ENCODE peak calls at places on chromosomes 16 and 17, in ten cellular contexts. Z is LHCN-M2, G is HAP-1, K is HTR-8/SVneo, W is endodermal cell, M is T-helper 17 cell, Q is lower leg skin, N is pulmonary artery endothelial cell, F is activated T-cell treated with anti-CD3 and anti-CD28 coated beads for 1 hour, L is putamen. Y is an unnamed sample.

GRCh38 chr16:10181196-10182162 is 749 bp downstream of the GRIN2A start:
- DNase-seq in L (peak), G (peak), Z (no peak), N (peak), K (peak), F (no peak), M (peak), Q (peak), W (peak), Y (no peak)

GRCh38 chr16:73228649-73229048 is 180.7 kb upstream of the ZFHX3 start:
- DNase-seq in W (no peak), L (no peak), K (no peak), N (peak), G (no peak), M (no peak), Q (no peak), F (no peak), Z (peak), Y (no peak)

GRCh38 chr16:89491974-89492687 is 1.8 kb upstream of the ANKRD11 start:
- DNase-seq in Z (no peak), L (no peak), K (no peak), N (no peak), F (no peak), W (no peak), Q (no peak), G (no peak), M (no peak), Y (no peak)

GRCh38 chr17:37259030-37259735 is 116.6 kb upstream of the C17orf78 start:
- DNase-seq in Q (no peak), W (no peak), G (no peak), N (no peak), F (no peak), M (no peak), Z (peak), K (no peak), L (no peak), Y (no peak)

GRCh38 chr16:48381201-48381600 is 4.0 kb downstream of the SIAH1 start:
- DNase-seq in L (no peak), M (no peak), G (no peak), N (no peak), Q (no peak), F (no peak), Z (no peak), K (no peak), W (no peak), Y (no peak)

GRCh38 chr17:57528084-57528451 is 217.0 kb downstream of the CCDC182 start:
- DNase-seq in L (no peak), Z (no peak), Q (no peak), W (no peak), M (no peak), K (no peak), N (no peak), G (peak), F (no peak), Y (no peak)

GRCh38 chr17:63693411-63694113 is 6.4 kb downstream of the LIMD2 start:
- DNase-seq in M (no peak), G (no peak), Z (no peak), K (no peak), N (no peak), L (no peak), W (peak), Q (no peak), F (no peak), Y (no peak)

GRCh38 chr16:25299792-25300590 is 42.3 kb upstream of the ZKSCAN2 start:
- DNase-seq in K (no peak), G (no peak), W (no peak), Q (no peak), M (no peak), Z (no peak), N (no peak), L (no peak), F (no peak), Y (no peak)

GRCh38 chr16:8863594-8864424 is 5.0 kb downstream of the CARHSP1 start:
- DNase-seq in M (no peak), Z (no peak), W (peak), Q (no peak), G (peak), K (no peak), F (no peak), N (no peak), L (peak), Y (no peak)

GRCh38 chr17:5563451-5563850 is 20.9 kb downstream of the NLRP1 start:
- DNase-seq in F (no peak), Z (peak), K (no peak), G (no peak), M (no peak), L (no peak), N (no peak), W (no peak), Q (no peak), Y (no peak)

GRCh38 chr16:79589495-79590134 is 10.9 kb downstream of the MAF start:
- DNase-seq in W (peak), N (no peak), Z (no peak), L (no peak), G (no peak), Q (no peak), F (no peak), M (no peak), K (no peak), Y (no peak)

GRCh38 chr16:89544713-89545043 is 15.8 kb upstream of the RPL13 start:
- DNase-seq in M (no peak), W (no peak), Z (no peak), G (no peak), Q (no peak), K (no peak), F (no peak), L (no peak), N (no peak), Y (no peak)

GRCh38 chr16:17068524-17068923 is 402.2 kb downstream of the XYLT1 start:
- DNase-seq in M (no peak), G (no peak), L (no peak), W (no peak), N (no peak), Q (no peak), F (no peak), K (no peak), Z (no peak), Y (no peak)

GRCh38 chr17:2849327-2849670 is 53.1 kb downstream of the RAP1GAP2 start:
- DNase-seq in G (no peak), W (peak), M (no peak), N (no peak), F (no peak), Q (no peak), Z (no peak), K (no peak), L (no peak), Y (no peak)

GRCh38 chr16:70589998-70590471 is 56.3 kb upstream of the IL34 start:
- DNase-seq in W (no peak), L (no peak), K (peak), M (no peak), Q (no peak), F (no peak), N (no peak), G (no peak), Z (no peak), Y (no peak)

GRCh38 chr17:40563371-40564052 is 1.8 kb downstream of the CCR7 start:
- DNase-seq in F (no peak), L (no peak), K (no peak), M (no peak), Z (no peak), N (no peak), G (no peak), W (peak), Q (no peak), Y (no peak)

GRCh38 chr17:83065660-83066542 is 13.5 kb upstream of the METRNL start:
- DNase-seq in M (peak), W (peak), Z (no peak), F (no peak), L (no peak), G (no peak), K (no peak), Q (no peak), N (no peak), Y (no peak)

GRCh38 chr17:48596000-48596734 is 2.6 kb upstream of the HOXB5 start:
- DNase-seq in F (no peak), L (no peak), Z (no peak), N (no peak), M (no peak), W (peak), G (no peak), Q (no peak), K (no peak), Y (no peak)

Y was measured in NK-92 treated with Interleukin-12 subunit alpha and Interleukin-12 subunit beta, amount 100 ng/mL, for 24 hours.